ENCODE peak calls at places on chromosomes 5 and 9, in four cellular contexts. J, W, O and M are unnamed samples.

GRCh38 chr5:75113354-75113753 is 61.0 kb upstream of the GCNT4 start:
- DNase-seq in J (no peak), W (no peak), O (no peak), M (no peak)

GRCh38 chr5:55544341-55544740 is 9.6 kb upstream of the PLPP1 start:
- DNase-seq in J (no peak), W (peak), O (no peak), M (peak)

GRCh38 chr5:111582962-111583669 is 70.8 kb upstream of the STARD4 start:
- DNase-seq in J (no peak), W (peak), O (no peak), M (peak)

GRCh38 chr5:153712946-153713345 is 222.5 kb downstream of the GRIA1 start:
- DNase-seq in J (no peak), W (no peak), O (no peak), M (no peak)

GRCh38 chr5:7852988-7853387 is 2.1 kb upstream of the CFAP90 start:
- DNase-seq in J (no peak), W (no peak), O (no peak), M (no peak)

GRCh38 chr5:7926296-7926695 is 57.3 kb downstream of the MTRR start:
- DNase-seq in J (no peak), W (peak), O (no peak), M (peak)

GRCh38 chr9:93828331-93829097 is 126.6 kb downstream of the BARX1 start:
- DNase-seq in J (no peak), W (no peak), O (peak), M (no peak)

GRCh38 chr9:73154271-73154670 is 2.6 kb downstream of the ANXA1 start:
- DNase-seq in J (no peak), W (no peak), O (no peak), M (no peak)

GRCh38 chr5:146722361-146722779 is 156.2 kb downstream of the PPP2R2B start:
- DNase-seq in J (no peak), W (no peak), O (no peak), M (peak)

GRCh38 chr9:37408933-37409710 is 13.4 kb upstream of the GRHPR start:
- DNase-seq in J (peak), W (no peak), O (no peak), M (no peak)

GRCh38 chr5:84191296-84191695 is 193.4 kb downstream of the EDIL3 start:
- DNase-seq in J (no peak), W (peak), O (no peak), M (no peak)

GRCh38 chr5:143402464-143403356 is 776 bp downstream of the NR3C1 start:
- DNase-seq in J (peak), W (peak), O (peak), M (peak)

GRCh38 chr5:146805099-146805498 is 73.5 kb downstream of the PPP2R2B start:
- DNase-seq in J (no peak), W (no peak), O (no peak), M (peak)

GRCh38 chr9:89421595-89421994 is 76.3 kb downstream of the SEMA4D start:
- DNase-seq in J (no peak), W (no peak), O (no peak), M (peak)

GRCh38 chr9:133467101-133467500 is 7.3 kb downstream of the CACFD1 start:
- DNase-seq in J (no peak), W (no peak), O (no peak), M (no peak)

GRCh38 chr9:35076848-35077247 is 2.9 kb downstream of the FANCG start:
- DNase-seq in J (no peak), W (no peak), O (no peak), M (no peak)

GRCh38 chr5:77301447-77301878 is 91.0 kb downstream of the PDE8B start:
- DNase-seq in J (no peak), W (peak), O (no peak), M (peak)

GRCh38 chr9:125861405-125862063 is 114.4 kb downstream of the PBX3 start:
- DNase-seq in J (no peak), W (peak), O (no peak), M (peak)

GRCh38 chr9:78053627-78054026 is 22.0 kb upstream of the GNAQ start:
- DNase-seq in J (no peak), W (no peak), O (no peak), M (no peak)

GRCh38 chr5:73300520-73301207 is 127.7 kb downstream of the TMEM174 start:
- DNase-seq in J (no peak), W (peak), O (no peak), M (no peak)

GRCh38 chr5:147084702-147085101 is 150.1 kb upstream of the STK32A start:
- DNase-seq in J (no peak), W (no peak), O (no peak), M (no peak)

GRCh38 chr5:145981612-145982571 is 45.5 kb downstream of the SH3RF2 start:
- DNase-seq in J (no peak), W (no peak), O (no peak), M (no peak)

GRCh38 chr5:167812871-167813270 is 478.6 kb upstream of the WWC1 start:
- DNase-seq in J (no peak), W (no peak), O (no peak), M (no peak)

GRCh38 chr5:60483046-60483445 is 216.9 kb downstream of the DEPDC1B start:
- DNase-seq in J (no peak), W (no peak), O (no peak), M (no peak)

GRCh38 chr5:42985129-42986037 is 54.7 kb downstream of the ANXA2R start:
- DNase-seq in J (no peak), W (peak), O (no peak), M (peak)

GRCh38 chr9:128946945-128947422 is 419 bp downstream of the DOLK start:
- DNase-seq in J (no peak), W (peak), O (no peak), M (peak)

GRCh38 chr9:37956423-37956820 is 52.5 kb upstream of the SLC25A51 start:
- DNase-seq in J (no peak), W (no peak), O (peak), M (no peak)

GRCh38 chr9:88567870-88568269 is 32.9 kb downstream of the NXNL2 start:
- DNase-seq in J (no peak), W (no peak), O (no peak), M (no peak)

GRCh38 chr5:53211799-53212198 is 102.2 kb upstream of the MOCS2 start:
- DNase-seq in J (no peak), W (peak), O (no peak), M (peak)

GRCh38 chr5:177537389-177538361 is 16.7 kb downstream of the FAM193B start:
- DNase-seq in J (no peak), W (peak), O (no peak), M (peak)

GRCh38 chr5:35443803-35444595 is 173.7 kb upstream of the SPEF2 start:
- DNase-seq in J (no peak), W (no peak), O (no peak), M (no peak)

GRCh38 chr9:136268318-136268717 is 22.7 kb upstream of the QSOX2 start:
- DNase-seq in J (no peak), W (no peak), O (no peak), M (no peak)

GRCh38 chr5:62779010-62779422 is 200.4 kb downstream of the LRRC70 start:
- DNase-seq in J (no peak), W (peak), O (no peak), M (peak)

GRCh38 chr5:121762416-121762815 is 89.3 kb upstream of the FTMT start:
- DNase-seq in J (no peak), W (no peak), O (no peak), M (no peak)

GRCh38 chr5:38556115-38556598 is 289 bp downstream of the LIFR start:
- DNase-seq in J (peak), W (no peak), O (no peak), M (peak)

GRCh38 chr5:65954200-65954599 is 27.8 kb downstream of the ERBIN start:
- DNase-seq in J (no peak), W (no peak), O (no peak), M (no peak)

GRCh38 chr5:150763023-150763793 is 4.4 kb upstream of the DCTN4 start:
- DNase-seq in J (no peak), W (peak), O (no peak), M (peak)

GRCh38 chr5:20601678-20602100 is 613.7 kb upstream of the CDH18 start:
- DNase-seq in J (no peak), W (no peak), O (no peak), M (peak)